ENCODE peak calls at places on chromosome 21, in four cellular contexts. B is GM23248, N is H9, X is thoracic aorta. C is an unnamed sample. For H3K4me1, the result is how much of the 10 kb centered on the place peaks cover.

GRCh38 chr21:26751305-26751704 is 93.9 kb downstream of the ADAMTS1 start:
- DNase-seq in B (no peak), N (no peak), X (no peak), C (no peak)

GRCh38 chr21:44752701-44753235 is 41.4 kb upstream of the TSPEAR start:
- DNase-seq in B (peak), N (no peak), X (no peak), C (no peak)

GRCh38 chr21:15367061-15367626 is 302.3 kb upstream of the NRIP1 start:
- DNase-seq in N (peak), X (no peak), B (peak), C (no peak)

GRCh38 chr21:19855522-19855921 is 1142.7 kb upstream of the NCAM2 start:
- DNase-seq in N (no peak), X (no peak), B (no peak), C (no peak)

GRCh38 chr21:15631342-15631741 is 98.4 kb upstream of the USP25 start:
- DNase-seq in X (no peak), B (peak), N (no peak), C (no peak)

GRCh38 chr21:43736224-43736883 is 17.4 kb downstream of the PDXK start:
- DNase-seq in N (no peak), B (no peak), X (no peak), C (no peak)

GRCh38 chr21:23638131-23638530 is 1969.2 kb downstream of the MRPL39 start:
- DNase-seq in B (no peak), N (no peak), X (no peak), C (no peak)

GRCh38 chr21:15009964-15010363 is 54.8 kb downstream of the NRIP1 start:
- DNase-seq in N (no peak), B (peak), X (no peak), C (no peak)

GRCh38 chr21:44436111-44436611 is 19.1 kb upstream of the LRRC3 start:
- DNase-seq in N (peak), X (no peak), B (no peak), C (no peak)

GRCh38 chr21:31665397-31665796 is 5.9 kb downstream of the SOD1 start:
- DNase-seq in N (peak), X (no peak), B (peak), C (no peak)

GRCh38 chr21:24272527-24272938 is 1334.7 kb downstream of the MRPL39 start:
- DNase-seq in X (no peak), B (no peak), N (no peak), C (no peak)

GRCh38 chr21:44578371-44579055 is 1.9 kb downstream of the KRTAP10-5 start:
- DNase-seq in B (no peak), X (no peak), N (peak), C (no peak)

GRCh38 chr21:29196021-29196663 is 65.7 kb downstream of the MAP3K7CL start:
- DNase-seq in N (no peak), X (peak), B (peak), C (no peak)

GRCh38 chr21:27026501-27026900 is 59.6 kb upstream of the ADAMTS5 start:
- DNase-seq in N (no peak), X (no peak), B (peak), C (no peak)

GRCh38 chr21:39141502-39141901 is 41.7 kb downstream of the PSMG1 start:
- DNase-seq in N (no peak), B (peak), X (no peak), C (no peak)

GRCh38 chr21:28479660-28480059 is 513.0 kb downstream of the LTN1 start:
- DNase-seq in X (no peak), B (no peak), N (no peak), C (no peak)

GRCh38 chr21:35635261-35635660 is 425.1 kb downstream of the SETD4 start:
- DNase-seq in B (peak), N (no peak), X (no peak), C (no peak)

GRCh38 chr21:43188712-43189151 is 19.9 kb downstream of the CRYAA start:
- DNase-seq in B (peak), X (no peak), N (no peak), C (no peak)

GRCh38 chr21:9772348-9772672 is 749.1 kb upstream of the TPTE start:
- DNase-seq in B (no peak), X (no peak), N (no peak), C (no peak)

GRCh38 chr21:15964181-15964855 is 234.5 kb downstream of the USP25 start:
- DNase-seq in N (no peak), B (no peak), X (no peak), C (no peak)

GRCh38 chr21:43291347-43291950 is 122.6 kb downstream of the CRYAA start:
- DNase-seq in B (no peak), X (no peak), N (no peak), C (no peak)

GRCh38 chr21:41819236-41819855 is 52.5 kb upstream of the RIPK4 start:
- DNase-seq in N (no peak), B (no peak), X (no peak), C (no peak)

GRCh38 chr21:41821081-41821755 is 54.4 kb upstream of the RIPK4 start:
- DNase-seq in N (no peak), B (peak), X (no peak), C (no peak)

GRCh38 chr21:41819856-41820281 is 53.0 kb upstream of the RIPK4 start:
- DNase-seq in N (no peak), B (no peak), X (no peak), C (no peak)

GRCh38 chr21:41821756-41822431 is 55.0 kb upstream of the RIPK4 start:
- DNase-seq in X (no peak), B (no peak), N (no peak), C (no peak)

GRCh38 chr21:41820384-41821080 is 53.7 kb upstream of the RIPK4 start:
- DNase-seq in B (no peak), X (no peak), N (no peak), C (no peak)
- H3K4me1 ChIP-seq in B (under half), X (under half), N (under half), C (under half)

GRCh38 chr21:37370152-37371040 is 3.8 kb downstream of the DYRK1A start:
- DNase-seq in N (no peak), B (peak), X (no peak), C (no peak)
- H3K4me1 ChIP-seq in N (under half), B (half or more), X (half or more), C (half or more)

DNA sequence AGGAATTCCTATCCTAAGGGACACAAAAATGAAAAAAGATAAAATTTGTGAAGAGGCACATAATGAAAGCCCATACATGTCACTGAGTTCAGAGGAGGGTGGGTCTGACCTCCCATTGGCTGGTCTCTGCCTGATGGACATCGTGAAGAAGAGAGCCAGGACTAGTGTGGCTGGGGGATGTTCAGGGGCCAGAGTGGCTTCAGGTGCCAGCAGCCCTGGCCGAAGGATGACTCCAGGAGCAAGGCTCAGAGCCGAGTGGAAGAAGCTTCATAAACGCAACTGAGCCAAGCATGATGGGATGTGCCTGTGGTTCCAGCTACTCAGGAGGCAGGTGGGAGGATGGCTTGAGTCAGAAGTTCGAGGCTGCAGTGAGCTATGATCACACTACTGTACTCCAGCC is 56.9 kb upstream of the ATP5PO start:
- DNase-seq in B (no peak), X (no peak), N (no peak), C (no peak)
- H3K4me1 ChIP-seq in B (under half), X (under half), N (under half), C (under half)

DNA sequence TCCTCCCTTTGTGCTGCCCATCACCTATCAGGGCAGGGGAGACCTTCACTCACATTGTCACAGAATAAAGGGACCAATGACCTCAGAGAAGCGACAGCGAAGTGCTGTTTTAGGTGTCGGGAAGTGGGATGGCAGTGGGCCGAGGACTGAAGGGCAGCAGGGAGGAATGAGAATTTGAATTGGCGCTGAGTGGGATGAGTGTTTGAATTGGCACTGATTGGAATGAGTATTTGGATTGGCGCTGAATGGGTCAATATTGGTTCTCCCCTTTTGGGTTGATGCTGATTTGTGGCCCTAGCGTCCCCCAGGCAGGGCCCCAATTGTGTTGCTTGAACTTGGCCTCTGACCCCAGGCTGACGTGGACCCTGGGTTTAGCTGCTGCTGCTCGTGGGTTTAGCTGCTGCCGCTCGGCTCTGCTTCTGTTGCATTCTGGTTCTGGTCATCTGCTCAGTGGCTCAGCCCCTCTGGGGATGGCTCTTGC is 12.4 kb upstream of the UMODL1 start:
- DNase-seq in X (no peak), N (no peak), B (no peak), C (no peak)
- H3K4me1 ChIP-seq in X (under half), N (under half), B (under half), C (under half)

GRCh38 chr21:41763996-41764395 is 2.9 kb downstream of the RIPK4 start:
- DNase-seq in X (no peak), N (no peak), B (no peak), C (no peak)
- H3K4me1 ChIP-seq in X (under half), N (under half), B (under half), C (under half)

DNA sequence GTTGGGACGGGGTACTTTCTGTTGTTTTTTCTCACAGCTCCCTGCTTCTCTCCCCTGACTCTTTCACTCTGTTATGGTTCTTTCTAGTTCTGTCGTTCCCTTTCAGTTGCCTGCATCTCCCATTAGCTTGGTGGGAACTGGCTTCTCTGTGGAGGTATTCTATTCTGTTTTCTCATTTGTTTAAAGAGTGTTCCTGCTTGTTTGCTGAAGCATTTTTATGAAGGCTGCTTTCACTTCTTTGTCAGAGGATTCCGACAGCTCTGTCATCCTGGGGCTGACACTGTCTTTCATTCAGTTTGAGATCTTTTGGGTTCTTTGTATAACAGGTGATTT is 96.0 kb upstream of the COL6A1 start:
- DNase-seq in B (no peak), X (no peak), N (no peak), C (no peak)
- H3K4me1 ChIP-seq in B (under half), X (under half), N (under half), C (under half)